ENCODE peak calls at places on chromosomes 12 and 14, in eight cellular contexts. Z is mesothelial cell of epicardium, A is SK-N-SH, Y is upper lobe of right lung, P is cardiac muscle cell, J is progenitor cell of endocrine pancreas, R is pancreas, X is BE2C. S is an unnamed sample.

GRCh38 chr12:41743835-41744234 is 400.8 kb downstream of the GXYLT1 start:
- DNase-seq in Z (no peak), A (no peak), Y (no peak), P (no peak), J (no peak), R (no peak), X (no peak), S (no peak)

GRCh38 chr12:121748571-121749265 is 36.2 kb downstream of the TMEM120B start:
- DNase-seq in Z (no peak), A (no peak), Y (no peak), P (peak; percentile 61), J (peak; percentile 17), R (no peak), X (peak; percentile 45), S (no peak)

GRCh38 chr12:125330645-125331341 is 265.6 kb downstream of the AACS start:
- DNase-seq in Z (peak; percentile 70), A (peak; percentile 93), Y (peak; percentile 80), P (peak; percentile 79), J (peak; percentile 87), R (peak; percentile 71), X (peak; percentile 78), S (no peak)

GRCh38 chr12:106248177-106248848 is 493 bp upstream of the CKAP4 start:
- DNase-seq in Z (peak; percentile 53), A (no peak), Y (peak; percentile 79), P (peak; percentile 60), J (no peak), R (peak; percentile 58), X (peak; percentile 35), S (peak; percentile 56)

GRCh38 chr14:51211149-51211548 is 28.9 kb upstream of the TMX1 start:
- DNase-seq in Z (no peak), A (no peak), Y (no peak), P (no peak), J (no peak), R (peak; percentile 49), X (peak; percentile 24), S (no peak)

GRCh38 chr12:53299101-53299453 is 418 bp upstream of the MYG1 start:
- DNase-seq in Z (no peak), A (no peak), Y (no peak), P (no peak), J (no peak), R (no peak), X (no peak), S (no peak)

GRCh38 chr14:90678420-90678819 is 137.8 kb downstream of the TTC7B start:
- DNase-seq in Z (no peak), A (no peak), Y (no peak), P (no peak), J (no peak), R (no peak), X (no peak), S (no peak)

GRCh38 chr12:5088586-5089264 is 45.0 kb downstream of the KCNA5 start:
- DNase-seq in Z (no peak), A (peak; percentile 27), Y (no peak), P (no peak), J (no peak), R (no peak), X (peak; percentile 21), S (no peak)

GRCh38 chr12:54759751-54760150 is 94.6 kb upstream of the MUCL1 start:
- DNase-seq in Z (no peak), A (no peak), Y (no peak), P (peak; percentile 24), J (no peak), R (no peak), X (no peak), S (no peak)

GRCh38 chr12:106248849-106249371 is 1.1 kb upstream of the CKAP4 start:
- DNase-seq in Z (no peak), A (no peak), Y (no peak), P (no peak), J (no peak), R (no peak), X (no peak), S (no peak)

GRCh38 chr12:78328524-78328923 is 497.8 kb downstream of the NAV3 start:
- DNase-seq in Z (no peak), A (no peak), Y (no peak), P (no peak), J (no peak), R (no peak), X (no peak), S (no peak)

GRCh38 chr12:107732365-107732764 is 28.6 kb downstream of the PRDM4 start:
- DNase-seq in Z (no peak), A (no peak), Y (no peak), P (no peak), J (no peak), R (no peak), X (no peak), S (no peak)

GRCh38 chr12:42299392-42300308 is 26.2 kb downstream of the ZCRB1 start:
- DNase-seq in Z (no peak), A (no peak), Y (no peak), P (no peak), J (no peak), R (no peak), X (no peak), S (no peak)

GRCh38 chr14:45679852-45680251 is 426.9 kb upstream of the MIS18BP1 start:
- DNase-seq in Z (no peak), A (no peak), Y (no peak), P (no peak), J (no peak), R (no peak), X (no peak), S (no peak)

GRCh38 chr12:54251667-54252284 is 28.1 kb downstream of the CBX5 start:
- DNase-seq in Z (no peak), A (peak; percentile 73), Y (no peak), P (peak; percentile 55), J (no peak), R (no peak), X (no peak), S (no peak)

GRCh38 chr14:92877757-92878431 is 45.1 kb upstream of the CHGA start:
- DNase-seq in Z (no peak), A (no peak), Y (no peak), P (peak; percentile 53), J (no peak), R (peak; percentile 86), X (no peak), S (no peak)

GRCh38 chr12:32946504-32947131 is 50.0 kb upstream of the PKP2 start:
- DNase-seq in Z (no peak), A (no peak), Y (no peak), P (no peak), J (no peak), R (no peak), X (no peak), S (no peak)

GRCh38 chr14:28987516-28987915 is 220.9 kb downstream of the FOXG1 start:
- DNase-seq in Z (no peak), A (no peak), Y (no peak), P (no peak), J (no peak), R (no peak), X (no peak), S (no peak)

GRCh38 chr14:95437715-95438114 is 78.7 kb downstream of the SYNE3 start:
- DNase-seq in Z (no peak), A (no peak), Y (no peak), P (no peak), J (no peak), R (no peak), X (no peak), S (no peak)

GRCh38 chr12:7075931-7076330 is 15.4 kb downstream of the C1S start:
- DNase-seq in Z (no peak), A (no peak), Y (no peak), P (no peak), J (no peak), R (no peak), X (no peak), S (no peak)

GRCh38 chr12:55717397-55718007 is 1.7 kb downstream of the BLOC1S1 start:
- DNase-seq in Z (no peak), A (no peak), Y (no peak), P (no peak), J (no peak), R (no peak), X (no peak), S (no peak)

GRCh38 chr12:10165421-10165820 is 6.5 kb downstream of the OLR1 start:
- DNase-seq in Z (no peak), A (no peak), Y (no peak), P (no peak), J (no peak), R (no peak), X (no peak), S (no peak)

GRCh38 chr12:84497819-84498218 is 414.8 kb downstream of the SLC6A15 start:
- DNase-seq in Z (no peak), A (no peak), Y (no peak), P (peak; percentile 42), J (no peak), R (no peak), X (peak; percentile 61), S (no peak)
- TF ChIP-seq CTCF in Z (no peak), A (peak; percentile 43), Y (no peak), P (peak; percentile 55), J (peak; percentile 34), R (no peak), X (peak; percentile 80), S (no peak)

GRCh38 chr14:102213984-102214658 is 74.4 kb downstream of the WDR20 start:
- DNase-seq in Z (no peak), A (no peak), Y (peak; percentile 57), P (no peak), J (no peak), R (no peak), X (no peak), S (no peak)
- TF ChIP-seq CTCF in Z (no peak), A (peak; percentile 34), Y (peak; percentile 6), P (peak; percentile 24), J (no peak), R (no peak), X (peak; percentile 34), S (no peak)

DNA sequence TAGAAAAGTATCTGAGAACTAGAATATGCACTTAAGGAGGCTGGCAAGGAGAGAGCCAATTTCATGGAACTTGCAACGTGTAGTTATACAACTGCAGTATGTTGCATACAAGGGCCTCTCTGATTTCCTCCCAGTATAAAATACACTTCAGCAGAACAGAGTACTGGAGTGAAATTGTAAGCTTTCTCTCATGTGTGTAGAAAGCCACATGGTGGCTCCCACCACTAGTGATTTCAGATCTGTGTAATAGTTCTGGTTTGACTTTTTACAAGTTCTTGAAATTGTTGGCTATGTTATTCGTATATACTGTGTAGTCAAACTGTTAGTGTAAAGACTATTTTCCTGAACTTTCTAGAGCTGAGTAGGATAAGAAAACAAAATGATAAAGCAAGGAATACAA is 16.4 kb upstream of the LMO3 start:
- DNase-seq in Z (no peak), A (no peak), Y (no peak), P (peak; percentile 11), J (no peak), R (no peak), X (no peak), S (no peak)
- TF ChIP-seq CTCF in Z (no peak), A (no peak), Y (no peak), P (no peak), J (no peak), R (no peak), X (no peak), S (no peak)

DNA sequence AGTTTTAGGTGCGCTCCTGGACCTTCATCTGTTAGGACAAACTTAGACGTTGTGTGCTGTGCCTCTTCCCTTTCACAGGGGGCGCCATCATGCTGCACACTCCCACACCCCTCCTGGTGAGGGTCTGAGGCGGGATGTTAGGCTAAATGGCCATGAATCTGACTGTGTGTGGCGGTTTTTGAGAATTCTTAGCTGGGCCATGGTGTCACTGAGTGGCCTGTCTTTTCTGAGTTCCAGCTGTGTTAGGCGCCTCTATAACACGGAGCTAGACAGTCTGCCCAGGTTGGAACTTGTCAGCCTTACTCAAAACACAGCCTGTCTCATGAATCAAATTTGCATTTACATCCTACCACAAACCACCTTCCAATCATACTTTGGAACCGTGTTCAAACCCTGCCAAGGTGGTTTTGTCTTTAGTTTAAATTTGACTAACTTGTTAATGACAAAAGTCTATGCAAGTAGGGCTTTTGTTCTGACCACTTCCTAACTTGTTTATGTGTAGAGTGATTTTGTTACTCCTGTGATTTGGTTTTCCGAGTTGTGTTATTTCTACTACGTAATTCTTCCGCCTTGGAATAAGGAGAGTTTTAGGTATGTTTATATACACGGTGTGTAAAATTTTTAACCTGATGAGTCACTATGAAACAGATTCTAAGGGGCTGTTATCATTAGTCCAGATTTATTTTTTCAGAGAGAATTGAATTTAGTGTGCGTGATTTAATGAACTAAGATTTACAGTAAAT is 19.6 kb downstream of the ACVR1B start:
- DNase-seq in Z (no peak), A (peak; percentile 57), Y (no peak), P (peak; percentile 52), J (peak; percentile 17), R (no peak), X (peak; percentile 48), S (no peak)
- TF ChIP-seq CTCF in Z (peak; percentile 56), A (peak; percentile 67), Y (peak; percentile 49), P (peak; percentile 74), J (peak; percentile 70), R (peak; percentile 12), X (peak; percentile 81), S (no peak)